ENCODE peak calls at places on chromosomes 1 and 21, in ten cellular contexts. B is hypothalamus, R is MV-4-11, F is KG1, T is HEK293T, D is HTR-8/SVneo, S is cardiac fibroblast, X is hepatic stellate cell, U is IMR-90, W is NCI-H2029. I is an unnamed sample.

GRCh38 chr1:9823943-9824701 is at the start of gene CLSTN1:
- DNase-seq in B (peak; percentile 92), R (peak; percentile 65), F (peak; percentile 36), T (peak; percentile 91), D (peak; percentile 80), S (peak; percentile 89), X (peak; percentile 97), U (peak; percentile 81), W (peak; percentile 84), I (peak; percentile 88)

GRCh38 chr1:81841795-81842194 is 41.1 kb downstream of the ADGRL2 start:
- DNase-seq in B (no peak), R (no peak), F (no peak), T (no peak), D (no peak), S (no peak), X (no peak), U (no peak), W (no peak), I (no peak)

GRCh38 chr1:84145051-84145450 is 980 bp downstream of the PRKACB start:
- DNase-seq in B (no peak), R (peak; percentile 50), F (no peak), T (no peak), D (no peak), S (no peak), X (no peak), U (peak; percentile 23), W (no peak), I (no peak)

GRCh38 chr1:239250353-239251035 is 135.9 kb upstream of the CHRM3 start:
- DNase-seq in B (no peak), R (peak; percentile 79), F (no peak), T (no peak), D (no peak), S (no peak), X (no peak), U (no peak), W (no peak), I (no peak)

GRCh38 chr1:40712997-40713396 is 21.5 kb downstream of the NFYC start:
- DNase-seq in B (no peak), R (peak; percentile 82), F (no peak), T (no peak), D (no peak), S (peak; percentile 7), X (peak; percentile 21), U (no peak), W (no peak), I (no peak)

GRCh38 chr1:114009393-114009792 is 30.1 kb downstream of the OLFML3 start:
- DNase-seq in B (no peak), R (peak; percentile 41), F (no peak), T (no peak), D (no peak), S (peak; percentile 62), X (no peak), U (peak; percentile 52), W (no peak), I (no peak)

GRCh38 chr1:40032240-40032891 is 8.2 kb upstream of the CAP1 start:
- DNase-seq in B (peak; percentile 8), R (peak; percentile 64), F (peak; percentile 48), T (peak; percentile 56), D (peak; percentile 33), S (peak; percentile 84), X (peak; percentile 45), U (peak; percentile 76), W (peak; percentile 93), I (no peak)

GRCh38 chr1:112359961-112360767 is 35.9 kb upstream of the CTTNBP2NL start:
- DNase-seq in B (peak; percentile 50), R (peak; percentile 40), F (no peak), T (no peak), D (no peak), S (peak; percentile 96), X (peak; percentile 67), U (peak; percentile 71), W (no peak), I (peak; percentile 88)

GRCh38 chr21:28944296-28944695 is 48.4 kb downstream of the LTN1 start:
- DNase-seq in B (peak; percentile 0), R (no peak), F (no peak), T (no peak), D (no peak), S (peak; percentile 35), X (no peak), U (peak; percentile 15), W (no peak), I (no peak)

GRCh38 chr1:155856257-155856974 is 598 bp downstream of the GON4L start:
- DNase-seq in B (no peak), R (no peak), F (no peak), T (no peak), D (no peak), S (no peak), X (no peak), U (no peak), W (no peak), I (no peak)

GRCh38 chr21:33760641-33761103 is 118.4 kb downstream of the ITSN1 start:
- DNase-seq in B (no peak), R (no peak), F (no peak), T (no peak), D (no peak), S (peak; percentile 65), X (peak; percentile 27), U (peak; percentile 86), W (no peak), I (no peak)

GRCh38 chr1:46341222-46342083 is 846 bp downstream of the NSUN4 start:
- DNase-seq in B (no peak), R (no peak), F (no peak), T (no peak), D (no peak), S (peak; percentile 2), X (no peak), U (no peak), W (no peak), I (no peak)

GRCh38 chr1:32714277-32714676 is 11.7 kb upstream of the SYNC start:
- DNase-seq in B (no peak), R (no peak), F (no peak), T (no peak), D (no peak), S (no peak), X (no peak), U (no peak), W (no peak), I (no peak)

GRCh38 chr1:68116643-68117235 is 66.3 kb upstream of the DIRAS3 start:
- DNase-seq in B (peak; percentile 41), R (peak; percentile 30), F (peak; percentile 6), T (peak; percentile 66), D (peak; percentile 35), S (peak; percentile 76), X (peak; percentile 31), U (peak; percentile 61), W (peak; percentile 47), I (no peak)

GRCh38 chr1:244760471-244760870 is 75.0 kb upstream of the COX20 start:
- DNase-seq in B (no peak), R (no peak), F (no peak), T (no peak), D (no peak), S (no peak), X (no peak), U (no peak), W (no peak), I (no peak)

GRCh38 chr1:198480876-198481275 is 59.6 kb downstream of the ATP6V1G3 start:
- DNase-seq in B (no peak), R (no peak), F (no peak), T (no peak), D (no peak), S (no peak), X (no peak), U (no peak), W (no peak), I (no peak)